ENCODE peak calls at places on chromosomes 11 and 22, in seven cellular contexts. S is pancreas; J is stomach; P is CD8-positive, alpha-beta T cell; U is endodermal cell; E is uterus; Q is HAP-1. N is an unnamed sample.
A peak's percentile ranks its signal among the peaks of the same experiment; 100 is the strongest.

GRCh38 chr11:129951201-129951882 is 51.3 kb downstream of the PRDM10 start:
- DNase-seq in S (no peak), J (no peak), P (no peak), U (no peak), E (no peak), Q (no peak), N (no peak)

GRCh38 chr11:13291794-13292193 is 14.2 kb downstream of the BMAL1 start:
- DNase-seq in S (no peak), J (no peak), P (no peak), U (peak; percentile 1), E (no peak), Q (no peak), N (no peak)

GRCh38 chr22:49789289-49790141 is 38.2 kb downstream of the BRD1 start:
- DNase-seq in S (no peak), J (no peak), P (peak; percentile 49), U (no peak), E (no peak), Q (no peak), N (no peak)

GRCh38 chr11:61494341-61495038 is 14.1 kb upstream of the LRRC10B start:
- DNase-seq in S (no peak), J (no peak), P (no peak), U (no peak), E (no peak), Q (no peak), N (no peak)

GRCh38 chr11:19597876-19598275 is 114.8 kb upstream of the NAV2 start:
- DNase-seq in S (no peak), J (no peak), P (no peak), U (peak; percentile 51), E (no peak), Q (no peak), N (no peak)

GRCh38 chr11:15175780-15176179 is 61.1 kb downstream of the INSC start:
- DNase-seq in S (no peak), J (no peak), P (no peak), U (peak; percentile 35), E (no peak), Q (no peak), N (no peak)

GRCh38 chr22:23778576-23778900 is 5.9 kb downstream of the MMP11 start:
- DNase-seq in S (no peak), J (no peak), P (no peak), U (no peak), E (no peak), Q (no peak), N (no peak)

GRCh38 chr11:114883472-114883871 is 205.1 kb downstream of the NXPE2 start:
- DNase-seq in S (no peak), J (no peak), P (no peak), U (no peak), E (no peak), Q (no peak), N (no peak)

GRCh38 chr11:45107051-45107450 is 39.4 kb upstream of the PRDM11 start:
- DNase-seq in S (no peak), J (no peak), P (no peak), U (no peak), E (no peak), Q (no peak), N (peak; percentile 39)

GRCh38 chr11:118530683-118531596 is at the start of gene TMEM25:
- DNase-seq in S (peak; percentile 68), J (peak; percentile 70), P (peak; percentile 76), U (peak; percentile 91), E (peak; percentile 61), Q (no peak), N (no peak)

GRCh38 chr22:35446365-35446764 is 46.4 kb downstream of the MCM5 start:
- DNase-seq in S (no peak), J (no peak), P (no peak), U (no peak), E (peak; percentile 89), Q (no peak), N (no peak)

GRCh38 chr22:31123292-31123602 is 481 bp downstream of the INPP5J start:
- DNase-seq in S (no peak), J (no peak), P (no peak), U (no peak), E (no peak), Q (no peak), N (no peak)

GRCh38 chr11:12682730-12683500 is 8.7 kb downstream of the TEAD1 start:
- DNase-seq in S (no peak), J (no peak), P (no peak), U (no peak), E (no peak), Q (no peak), N (no peak)

GRCh38 chr11:8826145-8826786 is 84.7 kb upstream of the AKIP1 start:
- DNase-seq in S (no peak), J (no peak), P (no peak), U (peak; percentile 83), E (no peak), Q (no peak), N (no peak)

GRCh38 chr22:44583076-44583760 is 85.2 kb upstream of the RTL6 start:
- DNase-seq in S (no peak), J (no peak), P (no peak), U (peak; percentile 34), E (peak; percentile 7), Q (no peak), N (peak; percentile 48)

GRCh38 chr11:16867097-16867496 is 128.7 kb downstream of the C11orf58 start:
- DNase-seq in S (no peak), J (no peak), P (no peak), U (peak; percentile 73), E (no peak), Q (no peak), N (no peak)

GRCh38 chr22:39519681-39520053 is 695 bp upstream of the ATF4 start:
- DNase-seq in S (peak; percentile 59), J (peak; percentile 62), P (no peak), U (no peak), E (peak; percentile 61), Q (no peak), N (no peak)

GRCh38 chr11:64990222-64990918 is 6.4 kb downstream of the BATF2 start:
- DNase-seq in S (no peak), J (no peak), P (no peak), U (no peak), E (no peak), Q (no peak), N (no peak)

GRCh38 chr22:50678651-50679521 is 6.3 kb downstream of the SHANK3 start:
- DNase-seq in S (no peak), J (peak; percentile 20), P (no peak), U (no peak), E (no peak), Q (no peak), N (peak; percentile 56)

DNA sequence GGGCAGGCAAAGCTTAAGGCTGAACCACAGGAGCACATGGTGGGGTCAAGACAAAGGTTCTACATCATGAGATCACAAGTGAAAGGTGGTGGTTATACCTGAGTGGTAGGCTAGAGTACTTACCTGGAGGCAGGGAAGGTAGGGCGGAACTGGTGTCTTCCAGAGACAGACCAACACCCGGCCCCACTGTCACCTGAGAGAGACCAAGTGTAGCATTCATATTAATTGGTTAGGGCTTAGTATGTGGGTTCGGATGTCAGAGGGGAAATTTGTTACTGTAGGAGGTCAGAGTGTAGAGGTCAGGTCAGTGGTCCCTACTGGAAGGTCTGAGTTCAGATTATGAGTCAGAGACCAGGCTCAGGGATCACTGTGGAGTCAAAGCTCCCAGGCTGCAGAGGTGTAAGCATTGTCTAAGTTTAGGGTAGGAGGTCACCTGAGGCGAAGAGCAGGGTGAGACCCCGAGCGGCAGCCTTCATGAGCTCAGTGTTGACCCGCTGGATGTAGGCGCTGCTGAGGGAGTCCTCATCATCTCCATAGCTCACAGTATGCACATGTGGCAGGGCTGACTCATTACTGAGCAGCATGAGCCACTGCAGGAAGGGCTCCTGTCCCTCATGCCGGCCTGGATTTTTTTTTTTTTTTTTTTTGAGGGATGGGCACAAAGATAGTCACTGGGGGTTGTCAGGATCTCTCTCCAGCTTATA is 3.2 kb downstream of the TPP1 start:
- DNase-seq in S (no peak), J (no peak), P (no peak), U (no peak), E (peak; percentile 14), Q (no peak), N (peak; percentile 60)
- H3K4me1 ChIP-seq in S (peaks cover 23% of the 10 kb centered on the region), J (peaks cover 28% of the 10 kb centered on the region), P (peaks cover 36% of the 10 kb centered on the region), U (peaks cover 2% of the 10 kb centered on the region), E (no peaks in the 10 kb centered on the region), Q (peaks cover 11% of the 10 kb centered on the region), N (peaks cover 26% of the 10 kb centered on the region)

DNA sequence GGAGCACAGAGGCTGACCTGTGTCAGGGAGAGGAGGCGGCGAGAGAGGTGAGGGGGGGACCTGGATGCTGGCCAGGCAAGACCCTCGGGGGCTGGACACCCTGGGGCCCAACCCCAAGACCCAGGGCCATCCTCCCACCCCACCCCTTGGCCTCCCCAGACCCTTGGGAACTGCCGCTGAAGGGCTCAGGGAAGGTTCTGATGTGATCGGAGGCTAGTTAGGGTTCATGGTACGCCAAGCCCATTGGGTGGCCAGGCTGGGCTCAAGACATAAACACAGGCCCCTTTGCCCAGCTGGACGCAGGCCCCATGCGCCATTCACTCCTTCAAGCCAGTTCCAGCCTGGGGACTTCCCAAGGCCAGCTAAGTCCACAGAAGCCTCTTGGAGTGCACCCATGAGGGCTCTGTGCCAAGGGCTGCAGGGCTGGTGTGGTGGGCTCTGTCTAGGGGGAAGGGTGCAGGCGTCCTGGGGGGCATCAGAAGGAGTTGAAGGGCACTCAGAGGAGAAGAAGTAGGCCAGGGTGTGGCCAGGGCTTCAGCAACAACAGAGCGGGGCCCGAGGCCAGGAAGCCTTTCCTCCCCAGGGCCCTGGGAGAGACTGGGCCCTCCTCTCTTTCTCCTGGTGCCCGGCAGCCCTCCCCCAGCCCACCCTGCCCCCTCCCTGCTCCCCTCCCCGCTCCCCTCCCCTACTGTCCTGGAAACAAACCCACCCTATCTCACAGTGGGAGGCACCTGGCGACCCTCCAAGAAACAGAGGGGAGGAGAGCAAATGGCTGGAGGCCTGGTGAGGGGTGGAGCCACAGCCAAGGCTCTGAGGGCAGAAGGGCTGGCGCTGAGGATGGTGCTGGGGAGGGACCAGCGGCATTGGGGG is 12.9 kb downstream of the TSPAN32 start:
- DNase-seq in S (peak; percentile 82), J (peak; percentile 86), P (no peak), U (no peak), E (peak; percentile 98), Q (no peak), N (peak; percentile 93)
- H3K4me3 ChIP-seq in S (no peak overlapping the region), J (peak overlapping the region; percentile 6), P (no peak overlapping the region), U (no peak overlapping the region), E (no peak overlapping the region), Q (no peak overlapping the region), N (no peak overlapping the region)

DNA sequence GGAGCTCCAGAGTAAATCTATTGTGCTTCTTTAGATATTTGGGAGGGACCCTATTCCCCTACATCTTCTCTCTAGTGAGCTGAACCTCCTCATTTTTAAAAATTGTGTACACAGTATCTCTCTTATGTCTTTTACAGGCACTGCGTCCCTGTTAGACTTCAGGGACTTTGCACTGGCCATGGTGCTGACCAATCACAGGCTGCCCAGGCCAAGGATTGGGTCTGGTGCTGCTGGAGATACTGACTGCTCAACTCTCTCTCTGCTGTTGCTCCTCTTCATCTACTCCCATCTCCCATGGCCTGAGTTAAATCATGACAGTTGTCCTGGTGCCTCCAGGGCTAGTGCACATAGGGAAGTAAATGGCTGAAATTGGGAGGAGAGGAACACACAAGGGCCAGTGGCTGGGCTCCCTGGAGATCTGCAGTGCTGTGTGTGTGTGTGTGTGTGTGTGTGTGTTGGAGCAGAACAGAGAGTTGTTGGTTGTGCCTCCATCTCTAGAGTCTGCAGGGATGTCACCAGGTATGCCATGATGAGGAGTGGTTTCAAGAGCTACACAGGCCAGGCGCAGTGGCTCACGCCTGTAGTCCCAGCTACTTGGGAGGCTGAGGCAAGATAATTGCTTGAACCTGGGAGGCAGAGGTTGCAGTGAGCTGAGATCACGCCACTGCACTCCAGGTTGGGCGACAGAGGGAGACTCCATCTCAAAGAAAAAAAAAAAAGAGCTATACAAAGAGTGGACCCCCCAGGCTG is 155.3 kb downstream of the ST3GAL4 start:
- DNase-seq in S (no peak), J (no peak), P (no peak), U (peak; percentile 73), E (no peak), Q (no peak), N (no peak)
- H3K4me1 ChIP-seq in S (no peaks in the 10 kb centered on the region), J (no peaks in the 10 kb centered on the region), P (no peaks in the 10 kb centered on the region), U (peaks cover 9% of the 10 kb centered on the region), E (no peaks in the 10 kb centered on the region), Q (no peaks in the 10 kb centered on the region), N (no peaks in the 10 kb centered on the region)

GRCh38 chr11:48005133-48005532 is 24.8 kb downstream of the PTPRJ start:
- DNase-seq in S (no peak), J (no peak), P (no peak), U (no peak), E (no peak), Q (no peak), N (no peak)
- H3K4me3 ChIP-seq in S (no peak overlapping the region), J (no peak overlapping the region), P (peak overlapping the region; percentile 7), U (no peak overlapping the region), E (no peak overlapping the region), Q (no peak overlapping the region), N (no peak overlapping the region)